ENCODE peak calls at places on chromosome 3, in four cellular contexts. S is fibroblast of pulmonary artery, J is HFFc6, X is GM13976. E is an unnamed sample.

GRCh38 chr3:89697321-89697916 is 590.0 kb downstream of the EPHA3 start:
- DNase-seq in S (no peak), X (no peak), J (no peak), E (no peak)

GRCh38 chr3:120450914-120451669 is at the start of gene FSTL1:
- DNase-seq in S (peak), J (no peak), X (no peak), E (no peak)

GRCh38 chr3:19221081-19221480 is 72.8 kb downstream of the KCNH8 start:
- DNase-seq in S (no peak), X (no peak), J (no peak), E (no peak)

GRCh38 chr3:21718161-21718765 is 32.7 kb downstream of the ZNF385D start:
- DNase-seq in S (peak), J (peak), X (no peak), E (no peak)

GRCh38 chr3:53180305-53181023 is 19.5 kb downstream of the PRKCD start:
- DNase-seq in S (no peak), X (peak), J (no peak), E (no peak)

GRCh38 chr3:156160653-156161052 is 40.3 kb downstream of the KCNAB1 start:
- DNase-seq in J (no peak), X (no peak), S (no peak), E (no peak)

GRCh38 chr3:194224536-194224935 is 88.6 kb downstream of the HES1 start:
- DNase-seq in S (no peak), J (no peak), X (no peak), E (no peak)

GRCh38 chr3:177196473-177197040 is 725 bp downstream of the TBL1XR1 start:
- DNase-seq in S (peak), J (peak), X (peak), E (peak)

GRCh38 chr3:101169516-101169915 is 150.9 kb downstream of the IMPG2 start:
- DNase-seq in J (no peak), S (no peak), X (no peak), E (no peak)

GRCh38 chr3:159128628-159129027 is 326.8 kb downstream of the MFSD1 start:
- DNase-seq in J (no peak), S (peak), X (no peak), E (no peak)

GRCh38 chr3:168152149-168152548 is 56.4 kb upstream of the GOLIM4 start:
- DNase-seq in X (no peak), S (no peak), J (no peak), E (no peak)

GRCh38 chr3:17138246-17139039 is 253.7 kb downstream of the PLCL2 start:
- DNase-seq in X (no peak), J (no peak), S (no peak), E (no peak)

GRCh38 chr3:182349051-182349450 is 444.3 kb upstream of the ATP11B start:
- DNase-seq in X (no peak), S (no peak), J (no peak), E (no peak)

GRCh38 chr3:48441940-48442339 is 1.9 kb downstream of the TMA7 start:
- DNase-seq in X (no peak), S (no peak), J (no peak), E (no peak)

GRCh38 chr3:197024881-197025735 is 4.5 kb downstream of the MELTF start:
- DNase-seq in J (no peak), S (no peak), X (peak), E (no peak)

GRCh38 chr3:45232531-45232930 is 6.4 kb upstream of the TMEM158 start:
- DNase-seq in X (no peak), S (no peak), J (no peak), E (no peak)